ENCODE peak calls at places on chromosomes 3 and 15, in four cellular contexts. One of them, this sample, is unnamed.

GRCh38 chr3:88195951-88196434 is 46.2 kb downstream of the C3orf38 start:
- DNase-seq in AG10803: no peak
- DNase-seq in fibroblast of mammary gland: peak
- DNase-seq in A549: no peak
- DNase-seq in this sample: peak

GRCh38 chr3:17307482-17307881 is 422.7 kb downstream of the PLCL2 start:
- DNase-seq in fibroblast of mammary gland: no peak
- DNase-seq in A549: no peak
- DNase-seq in AG10803: no peak
- DNase-seq in this sample: no peak

GRCh38 chr15:51046799-51047449 is 47.8 kb downstream of the TNFAIP8L3 start:
- DNase-seq in A549: no peak
- DNase-seq in AG10803: peak
- DNase-seq in fibroblast of mammary gland: peak
- DNase-seq in this sample: peak

GRCh38 chr3:158920375-158920774 is 118.5 kb downstream of the MFSD1 start:
- DNase-seq in AG10803: peak
- DNase-seq in fibroblast of mammary gland: peak
- DNase-seq in A549: no peak
- DNase-seq in this sample: peak

GRCh38 chr3:49900491-49901153 is 3.1 kb downstream of the MST1R start:
- DNase-seq in AG10803: peak
- DNase-seq in A549: peak
- DNase-seq in fibroblast of mammary gland: peak
- DNase-seq in this sample: no peak

GRCh38 chr3:127064391-127065137 is 81.6 kb downstream of the PLXNA1 start:
- DNase-seq in fibroblast of mammary gland: peak
- DNase-seq in AG10803: peak
- DNase-seq in A549: peak
- DNase-seq in this sample: peak

GRCh38 chr3:113829576-113830354 is 8.8 kb upstream of the GRAMD1C start:
- DNase-seq in A549: no peak
- DNase-seq in AG10803: no peak
- DNase-seq in fibroblast of mammary gland: peak
- DNase-seq in this sample: no peak

GRCh38 chr3:120344349-120344748 is 4.8 kb downstream of the LRRC58 start:
- DNase-seq in fibroblast of mammary gland: peak
- DNase-seq in AG10803: peak
- DNase-seq in A549: no peak
- DNase-seq in this sample: peak

GRCh38 chr3:73839032-73839431 is 214.3 kb upstream of the PDZRN3 start:
- DNase-seq in A549: no peak
- DNase-seq in fibroblast of mammary gland: no peak
- DNase-seq in AG10803: no peak
- DNase-seq in this sample: no peak

GRCh38 chr3:187403768-187404270 is 35.6 kb downstream of the RTP4 start:
- DNase-seq in A549: peak
- DNase-seq in fibroblast of mammary gland: peak
- DNase-seq in AG10803: peak
- DNase-seq in this sample: peak

GRCh38 chr3:105118905-105119304 is 247.8 kb upstream of the ALCAM start:
- DNase-seq in AG10803: peak
- DNase-seq in A549: peak
- DNase-seq in fibroblast of mammary gland: peak
- DNase-seq in this sample: peak

GRCh38 chr3:30795176-30795575 is 99.3 kb downstream of the GADL1 start:
- DNase-seq in fibroblast of mammary gland: peak
- DNase-seq in AG10803: no peak
- DNase-seq in A549: no peak
- DNase-seq in this sample: no peak

GRCh38 chr3:3800685-3801509 is 1.7 kb downstream of the LRRN1 start:
- DNase-seq in AG10803: no peak
- DNase-seq in fibroblast of mammary gland: no peak
- DNase-seq in A549: no peak
- DNase-seq in this sample: no peak

GRCh38 chr3:188137062-188137461 is 16.9 kb upstream of the LPP start:
- DNase-seq in A549: no peak
- DNase-seq in AG10803: no peak
- DNase-seq in fibroblast of mammary gland: no peak
- DNase-seq in this sample: peak

GRCh38 chr3:151686257-151686656 is 47.5 kb upstream of the AADACL2 start:
- DNase-seq in fibroblast of mammary gland: no peak
- DNase-seq in A549: no peak
- DNase-seq in AG10803: no peak
- DNase-seq in this sample: no peak

GRCh38 chr3:56547486-56547885 is 9.5 kb upstream of the CCDC66 start:
- DNase-seq in AG10803: no peak
- DNase-seq in fibroblast of mammary gland: peak
- DNase-seq in A549: no peak
- DNase-seq in this sample: no peak

GRCh38 chr3:101870138-101870537 is 20.8 kb downstream of the NFKBIZ start:
- DNase-seq in A549: no peak
- DNase-seq in fibroblast of mammary gland: peak
- DNase-seq in AG10803: no peak
- DNase-seq in this sample: no peak

GRCh38 chr15:78242128-78242527 is 7.8 kb upstream of the ACSBG1 start:
- DNase-seq in AG10803: no peak
- DNase-seq in fibroblast of mammary gland: peak
- DNase-seq in A549: peak
- DNase-seq in this sample: no peak

GRCh38 chr15:59528965-59529402 is 82.6 kb upstream of the GCNT3 start:
- DNase-seq in A549: peak
- DNase-seq in fibroblast of mammary gland: peak
- DNase-seq in AG10803: peak
- DNase-seq in this sample: peak

GRCh38 chr3:52270252-52270754 is 8.1 kb downstream of the WDR82 start:
- DNase-seq in A549: no peak
- DNase-seq in AG10803: peak
- DNase-seq in fibroblast of mammary gland: no peak
- DNase-seq in this sample: peak
- H3K4me3 ChIP-seq in A549: no peak
- H3K4me3 ChIP-seq in AG10803: no peak
- H3K4me3 ChIP-seq in fibroblast of mammary gland: no peak
- H3K4me3 ChIP-seq in this sample: no peak

GRCh38 chr3:130757751-130758150 is 11.1 kb upstream of the PIK3R4 start:
- DNase-seq in fibroblast of mammary gland: no peak
- DNase-seq in AG10803: no peak
- DNase-seq in A549: no peak
- DNase-seq in this sample: no peak
- TF ChIP-seq CTCF in fibroblast of mammary gland: no peak
- TF ChIP-seq CTCF in AG10803: no peak
- TF ChIP-seq CTCF in A549: no peak
- TF ChIP-seq CTCF in this sample: no peak

DNA sequence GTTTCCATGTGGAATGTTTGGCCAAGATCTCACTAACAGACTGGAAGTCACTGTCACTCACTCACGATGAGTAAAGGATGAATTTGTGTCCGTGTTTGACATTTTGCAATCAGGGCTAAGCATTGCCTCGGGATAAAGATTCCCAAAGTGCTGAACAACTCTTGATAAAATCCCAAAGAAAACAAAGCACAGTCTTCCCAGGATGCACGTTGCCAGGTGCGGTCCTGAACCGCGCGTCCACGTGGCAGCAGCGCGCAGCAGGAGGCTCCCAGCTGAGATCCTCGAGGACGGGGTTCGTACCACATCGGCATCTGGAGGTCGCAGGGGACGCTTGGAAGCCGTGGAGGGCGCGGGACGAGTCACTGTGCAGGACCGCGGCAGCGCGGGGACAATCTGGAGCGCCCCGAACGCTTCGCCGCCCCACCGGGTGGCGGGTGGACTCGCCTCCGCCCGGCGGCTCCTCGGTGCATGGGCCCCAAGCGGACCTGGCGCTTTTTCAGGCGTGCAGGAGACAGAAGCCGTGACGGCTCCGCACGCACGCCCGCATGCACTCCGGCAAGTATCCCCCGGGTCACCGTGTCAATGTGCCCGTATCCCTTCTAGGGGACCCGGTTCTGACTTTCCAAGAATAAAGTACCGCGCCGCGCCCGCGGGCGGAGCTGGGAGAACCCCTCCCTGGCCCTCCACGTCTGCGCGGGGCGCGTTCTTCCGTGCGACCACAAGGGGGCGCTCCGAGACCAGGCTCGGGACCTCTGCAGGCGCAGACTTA is 17.7 kb downstream of the CPN2 start:
- DNase-seq in A549: peak
- DNase-seq in AG10803: peak
- DNase-seq in fibroblast of mammary gland: peak
- DNase-seq in this sample: peak
- H3K4me3 ChIP-seq in A549: peak
- H3K4me3 ChIP-seq in AG10803: peak
- H3K4me3 ChIP-seq in fibroblast of mammary gland: peak
- H3K4me3 ChIP-seq in this sample: peak

GRCh38 chr15:68816795-68817303 is 3.8 kb downstream of the ANP32A start:
- DNase-seq in fibroblast of mammary gland: peak
- DNase-seq in AG10803: no peak
- DNase-seq in A549: no peak
- DNase-seq in this sample: peak

GRCh38 chr15:68819451-68820204 is 1.1 kb downstream of the ANP32A start:
- DNase-seq in AG10803: peak
- DNase-seq in A549: peak
- DNase-seq in fibroblast of mammary gland: peak
- DNase-seq in this sample: peak

GRCh38 chr15:68818671-68819450 is 1.8 kb downstream of the ANP32A start:
- DNase-seq in AG10803: peak
- DNase-seq in A549: peak
- DNase-seq in fibroblast of mammary gland: peak
- DNase-seq in this sample: peak

GRCh38 chr15:68817304-68818087 is 3.2 kb downstream of the ANP32A start:
- DNase-seq in AG10803: peak
- DNase-seq in A549: peak
- DNase-seq in fibroblast of mammary gland: peak
- DNase-seq in this sample: peak

DNA sequence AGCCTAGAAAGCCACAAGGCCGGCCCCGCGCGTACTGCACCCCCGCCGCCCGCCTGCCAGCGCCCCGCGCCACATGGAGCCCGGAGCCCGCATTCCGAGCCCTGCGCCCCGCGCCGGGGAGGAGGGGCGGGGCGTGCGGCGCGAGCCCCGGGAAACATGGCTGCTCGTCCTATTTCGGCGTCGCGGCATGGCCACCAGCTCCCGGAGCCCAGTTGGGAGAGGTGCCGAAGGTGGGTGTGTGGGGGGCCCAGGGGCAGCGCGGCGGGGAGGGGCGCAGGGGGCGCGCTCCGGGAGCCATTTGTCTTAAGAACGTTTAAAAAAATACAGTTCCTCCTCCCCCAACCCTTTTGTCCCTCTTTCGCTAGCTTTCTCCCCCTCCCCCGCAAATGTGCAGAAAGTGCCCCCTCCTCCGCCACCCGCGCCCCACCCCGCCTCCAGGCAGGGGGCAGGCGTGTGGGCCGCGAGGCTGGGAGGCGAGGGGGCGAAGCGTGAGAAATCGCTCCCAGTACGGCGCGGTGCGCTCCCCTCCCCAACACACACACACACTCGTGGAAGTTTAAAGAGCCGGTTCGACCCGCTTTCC is 2.5 kb downstream of the ANP32A start:
- DNase-seq in A549: peak
- DNase-seq in AG10803: peak
- DNase-seq in fibroblast of mammary gland: peak
- DNase-seq in this sample: peak
- TF ChIP-seq CTCF in A549: no peak
- TF ChIP-seq CTCF in AG10803: no peak
- TF ChIP-seq CTCF in fibroblast of mammary gland: no peak
- TF ChIP-seq CTCF in this sample: no peak

DNA sequence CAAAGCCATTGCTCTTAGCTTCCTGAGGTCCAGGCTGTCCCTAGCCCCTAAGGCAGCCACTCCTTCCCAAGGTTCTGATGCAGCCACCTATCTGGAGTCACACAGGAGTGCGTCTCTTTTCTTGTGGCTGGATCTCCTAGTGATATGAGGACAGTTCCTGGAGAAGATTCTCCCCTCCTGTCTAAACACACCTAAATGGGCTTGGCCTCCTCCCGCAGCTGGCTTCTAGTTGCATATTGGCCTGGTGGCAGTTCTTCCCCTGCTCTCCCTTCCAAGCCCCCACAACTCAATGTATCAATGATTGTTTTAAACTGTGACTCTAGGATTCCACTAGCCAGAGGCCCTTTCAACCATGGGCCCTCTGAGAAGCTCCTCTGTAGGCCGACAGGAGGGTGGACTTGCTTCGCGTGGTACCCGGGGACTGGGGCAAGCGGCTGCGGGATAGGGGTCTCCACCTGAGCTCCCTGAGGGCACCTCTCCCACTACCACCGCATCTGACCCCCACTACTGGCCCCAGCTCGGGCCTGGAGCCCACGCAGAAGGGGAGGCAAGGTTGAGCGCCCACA is 1.4 kb downstream of the ITGA11 start:
- DNase-seq in fibroblast of mammary gland: no peak
- DNase-seq in AG10803: no peak
- DNase-seq in A549: no peak
- DNase-seq in this sample: no peak
- H3K4me3 ChIP-seq in fibroblast of mammary gland: peak
- H3K4me3 ChIP-seq in AG10803: peak
- H3K4me3 ChIP-seq in A549: peak
- H3K4me3 ChIP-seq in this sample: peak

DNA sequence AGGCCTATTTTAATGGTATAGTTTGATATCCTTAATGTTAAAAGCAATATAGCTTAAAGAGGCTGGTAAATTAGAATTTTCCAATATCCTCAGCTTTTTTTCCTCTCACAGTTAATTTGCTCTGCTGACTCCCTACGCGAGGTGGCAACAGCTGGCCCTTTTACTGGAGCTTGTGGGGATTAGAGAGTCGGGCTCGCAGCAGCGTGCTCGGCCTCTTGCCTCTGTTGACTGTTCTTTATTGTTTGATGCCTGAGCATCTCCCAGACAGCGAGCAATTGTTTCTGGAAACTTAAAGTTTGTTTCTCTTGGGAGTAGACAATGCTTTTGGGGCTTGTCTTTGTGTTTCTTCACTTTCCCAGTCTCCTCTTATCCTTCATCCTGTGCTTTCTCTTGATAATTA is 80.8 kb downstream of the OPA1 start:
- DNase-seq in AG10803: no peak
- DNase-seq in A549: no peak
- DNase-seq in fibroblast of mammary gland: no peak
- DNase-seq in this sample: no peak
- TF ChIP-seq CTCF in AG10803: no peak
- TF ChIP-seq CTCF in A549: no peak
- TF ChIP-seq CTCF in fibroblast of mammary gland: no peak
- TF ChIP-seq CTCF in this sample: no peak

DNA sequence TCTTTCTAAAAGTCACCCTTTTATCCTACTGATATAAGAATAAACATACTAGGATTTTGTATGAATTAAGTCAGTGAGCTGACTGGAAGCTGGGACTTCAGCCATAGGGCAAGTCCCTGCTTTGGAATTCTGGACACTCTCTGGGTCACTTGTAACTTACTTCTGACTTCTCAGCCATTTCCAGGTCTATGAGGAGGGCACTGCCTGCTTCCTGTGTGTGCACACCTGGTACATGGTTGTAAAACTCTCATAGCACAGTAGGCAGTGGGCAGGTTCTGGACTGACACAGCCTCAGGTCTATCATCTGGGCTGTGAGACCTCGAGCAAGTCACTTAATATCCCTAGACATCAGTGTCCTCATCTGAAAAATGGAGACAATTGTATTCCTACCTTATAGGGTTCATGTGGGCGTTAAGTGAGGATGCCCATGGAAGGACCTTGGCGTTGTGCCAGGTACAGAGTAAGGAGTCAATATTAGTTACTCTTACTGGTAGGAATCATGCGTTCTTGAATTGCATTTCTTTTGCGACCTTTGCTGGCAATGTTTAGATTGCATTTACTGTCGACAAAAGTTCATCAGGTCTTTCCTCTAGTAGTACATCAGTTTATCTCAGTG is 27.5 kb upstream of the TGM5 start:
- DNase-seq in AG10803: no peak
- DNase-seq in A549: no peak
- DNase-seq in fibroblast of mammary gland: no peak
- DNase-seq in this sample: no peak
- H3K4me3 ChIP-seq in AG10803: no peak
- H3K4me3 ChIP-seq in A549: no peak
- H3K4me3 ChIP-seq in fibroblast of mammary gland: no peak
- H3K4me3 ChIP-seq in this sample: no peak

This sample was measured in fibroblast of villous mesenchyme.